ENCODE peak calls at places on chromosomes 3 and 15, in seven cellular contexts. N is RWPE1; W is A549; E is cardiac muscle cell; T is CD8-positive, alpha-beta T cell; I is IMR-90; S is GM13976. Q is an unnamed sample.

GRCh38 chr3:73405853-73406252 is 218.9 kb downstream of the PDZRN3 start:
- DNase-seq in T (no peak), S (no peak), E (no peak), I (peak), N (no peak), W (no peak), Q (peak)

GRCh38 chr3:53617893-53618523 is 123.6 kb downstream of the CACNA1D start:
- DNase-seq in E (peak), T (no peak), W (no peak), N (no peak), S (no peak), I (no peak), Q (no peak)

GRCh38 chr3:63818282-63819150 is 583 bp upstream of the C3orf49 start:
- DNase-seq in T (peak), I (peak), N (peak), E (peak), S (peak), W (peak), Q (peak)

GRCh38 chr15:52649686-52650085 is 29.5 kb downstream of the ATOSA start:
- DNase-seq in S (no peak), T (no peak), E (no peak), W (no peak), I (no peak), N (no peak), Q (no peak)

GRCh38 chr3:130892759-130893239 is 1.1 kb upstream of the ATP2C1 start:
- DNase-seq in N (peak), W (peak), S (peak), T (peak), E (peak), I (peak), Q (peak)

GRCh38 chr3:129001101-129001816 is at the start of gene EFCC1:
- DNase-seq in E (peak), I (no peak), S (no peak), W (no peak), N (no peak), T (no peak), Q (no peak)

GRCh38 chr3:121111914-121112612 is 204.1 kb downstream of the STXBP5L start:
- DNase-seq in S (no peak), I (no peak), N (no peak), T (no peak), E (no peak), W (no peak), Q (no peak)

GRCh38 chr15:49045691-49046112 is 544 bp downstream of the SECISBP2L start:
- DNase-seq in S (peak), W (peak), I (peak), E (peak), N (peak), T (peak), Q (peak)

GRCh38 chr3:42264399-42265058 is 1.5 kb downstream of the CCK start:
- DNase-seq in E (no peak), S (no peak), T (no peak), W (peak), I (peak), N (peak), Q (peak)

GRCh38 chr3:175185903-175186302 is 326.8 kb downstream of the NAALADL2 start:
- DNase-seq in T (no peak), E (no peak), W (no peak), S (no peak), N (no peak), I (no peak), Q (no peak)

GRCh38 chr15:48858401-48858800 is 19.5 kb upstream of the EID1 start:
- DNase-seq in E (no peak), I (peak), S (no peak), N (no peak), T (no peak), W (no peak), Q (peak)

GRCh38 chr3:153165211-153165815 is 3.3 kb downstream of the RAP2B start:
- DNase-seq in S (no peak), W (no peak), E (no peak), T (no peak), N (no peak), I (peak), Q (peak)

GRCh38 chr3:168514252-168514651 is 418.5 kb upstream of the GOLIM4 start:
- DNase-seq in W (no peak), N (no peak), I (no peak), E (no peak), S (no peak), T (no peak), Q (no peak)

GRCh38 chr15:59862191-59863155 is 141.6 kb upstream of the FOXB1 start:
- DNase-seq in I (no peak), T (no peak), N (no peak), S (no peak), W (no peak), E (no peak), Q (no peak)

GRCh38 chr3:10515396-10515795 is 10.0 kb upstream of the ATP2B2 start:
- DNase-seq in S (no peak), E (no peak), W (no peak), T (no peak), I (no peak), N (no peak), Q (no peak)

GRCh38 chr3:194075802-194076460 is 60.0 kb upstream of the HES1 start:
- DNase-seq in N (no peak), W (peak), I (no peak), E (no peak), T (no peak), S (no peak), Q (no peak)

GRCh38 chr15:78675206-78675605 is 34.2 kb upstream of the CHRNB4 start:
- DNase-seq in S (no peak), I (no peak), T (no peak), N (no peak), E (no peak), W (no peak), Q (no peak)

GRCh38 chr15:82134426-82134825 is 88.6 kb upstream of the MEX3B start:
- DNase-seq in N (no peak), E (no peak), W (no peak), I (no peak), S (no peak), T (no peak), Q (no peak)

GRCh38 chr3:188421836-188422540 is 268.0 kb downstream of the LPP start:
- DNase-seq in N (no peak), T (no peak), W (no peak), E (no peak), S (peak), I (no peak), Q (peak)

GRCh38 chr3:150227839-150228238 is 180.3 kb upstream of the TSC22D2 start:
- DNase-seq in I (peak), W (peak), T (no peak), S (peak), N (no peak), E (peak), Q (peak)

GRCh38 chr15:22831473-22831872 is 7.0 kb upstream of the NIPA2 start:
- DNase-seq in I (peak), N (no peak), T (no peak), W (no peak), S (no peak), E (no peak), Q (no peak)

GRCh38 chr3:42823351-42823750 is 14.1 kb downstream of the ACKR2 start:
- DNase-seq in W (no peak), N (peak), S (no peak), T (no peak), E (no peak), I (peak), Q (no peak)

GRCh38 chr3:196050597-196050996 is 31.3 kb downstream of the TFRC start:
- DNase-seq in I (no peak), T (no peak), N (no peak), E (no peak), S (no peak), W (no peak), Q (no peak)

GRCh38 chr15:70220444-70220937 is 122.8 kb upstream of the TLE3 start:
- DNase-seq in N (no peak), S (no peak), E (no peak), W (no peak), I (no peak), T (no peak), Q (no peak)

GRCh38 chr15:68578175-68578959 is 426 bp upstream of the CORO2B start:
- DNase-seq in T (no peak), S (no peak), E (peak), W (no peak), N (peak), I (peak), Q (peak)

GRCh38 chr3:193052294-193052693 is 134.6 kb upstream of the MB21D2 start:
- DNase-seq in I (no peak), W (no peak), T (no peak), E (no peak), S (no peak), N (no peak), Q (no peak)

GRCh38 chr3:156749244-156749643 is 74.9 kb downstream of the TIPARP start:
- DNase-seq in S (no peak), W (no peak), N (no peak), E (peak), T (no peak), I (peak), Q (no peak)

GRCh38 chr15:96554541-96554940 is 224.0 kb downstream of the NR2F2 start:
- DNase-seq in T (no peak), N (no peak), W (no peak), E (no peak), I (no peak), S (no peak), Q (no peak)

GRCh38 chr3:11610700-11611099 is 33.0 kb downstream of the VGLL4 start:
- DNase-seq in E (no peak), S (no peak), I (no peak), T (no peak), N (no peak), W (no peak), Q (no peak)

GRCh38 chr3:18446067-18446793 is 21.1 kb upstream of the SATB1 start:
- DNase-seq in N (no peak), T (no peak), W (no peak), I (no peak), S (no peak), E (peak), Q (no peak)

GRCh38 chr15:25527118-25527517 is 88.3 kb upstream of the UBE3A start:
- DNase-seq in I (no peak), E (no peak), N (no peak), S (no peak), T (no peak), W (no peak), Q (peak)

GRCh38 chr15:86588413-86588812 is 508.7 kb downstream of the AGBL1 start:
- DNase-seq in I (no peak), T (no peak), N (no peak), E (peak), W (no peak), S (no peak), Q (no peak)

GRCh38 chr3:57556459-57557087 is 499 bp downstream of the PDE12 start:
- DNase-seq in N (no peak), W (peak), S (peak), E (peak), I (no peak), T (peak), Q (peak)

GRCh38 chr15:95262866-95263564 is 1031.7 kb downstream of the MCTP2 start:
- DNase-seq in S (no peak), N (no peak), T (no peak), E (no peak), W (no peak), I (peak), Q (peak)

GRCh38 chr3:136021798-136022197 is 56.3 kb downstream of the PPP2R3A start:
- DNase-seq in E (no peak), I (peak), W (no peak), T (no peak), N (no peak), S (no peak), Q (peak)

GRCh38 chr15:93018574-93018973 is 70.4 kb downstream of the RGMA start:
- DNase-seq in N (no peak), S (no peak), E (no peak), T (no peak), I (no peak), W (no peak), Q (no peak)
- TF ChIP-seq CTCF in N (no peak), S (no peak), E (peak), T (no peak), I (peak), W (peak), Q (peak)

GRCh38 chr3:119559441-119559963 is at the start of gene CD80:
- DNase-seq in N (peak), W (peak), S (peak), T (peak), E (peak), I (peak), Q (peak)
- TF ChIP-seq CTCF in N (no peak), W (peak), S (peak), T (peak), E (peak), I (peak), Q (peak)

DNA sequence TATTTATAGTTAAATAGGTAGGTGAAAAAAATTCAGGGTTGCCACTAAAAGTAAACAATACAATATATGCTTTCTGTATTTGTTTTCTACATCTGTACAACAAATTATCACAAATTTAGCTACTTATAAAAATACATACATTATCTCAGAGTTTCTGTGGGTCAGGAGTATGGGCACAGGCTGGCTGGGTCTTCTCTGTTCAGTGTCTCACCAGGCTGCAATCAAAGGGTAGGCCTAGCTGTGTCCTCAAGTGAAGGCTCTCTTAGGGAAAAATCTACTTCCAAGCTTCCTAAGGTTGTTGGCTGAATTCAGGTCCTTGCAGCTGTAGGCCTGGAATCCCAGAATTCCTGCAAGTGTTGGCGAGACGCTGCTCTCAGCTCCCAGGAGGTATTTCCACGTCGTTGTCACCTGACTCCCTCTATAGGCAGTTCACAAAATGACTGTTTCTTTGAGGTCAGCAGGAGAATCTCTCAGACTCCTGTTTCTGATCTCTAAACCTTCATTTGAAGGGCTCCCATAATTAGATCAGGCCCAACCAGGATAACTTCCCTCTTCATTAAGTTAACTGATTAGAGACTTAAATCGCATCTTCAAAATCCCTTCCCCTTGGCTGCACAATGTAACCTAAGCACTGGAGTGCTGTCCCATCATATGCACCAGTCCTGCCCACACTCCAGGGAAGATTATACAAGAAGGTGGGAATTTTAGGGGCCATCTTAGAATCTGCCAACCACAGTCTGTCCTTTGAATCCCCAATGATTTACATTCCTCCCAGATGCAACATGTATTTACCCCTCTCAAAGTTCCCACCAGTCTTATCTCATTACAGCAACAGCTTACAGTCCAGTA is 296.6 kb downstream of the SUCLG2 start:
- DNase-seq in I (peak), S (peak), T (no peak), E (peak), W (peak), N (peak), Q (peak)
- TF ChIP-seq CTCF in I (peak), S (peak), T (no peak), E (peak), W (peak), N (peak), Q (peak)

GRCh38 chr3:48949376-48949717 is 30.7 kb downstream of the ARIH2 start:
- DNase-seq in S (no peak), T (no peak), E (no peak), N (no peak), I (peak), W (no peak), Q (peak)

GRCh38 chr3:48957006-48957705 is 32.9 kb upstream of the P4HTM start:
- DNase-seq in W (no peak), N (no peak), S (no peak), E (no peak), T (no peak), I (no peak), Q (no peak)

GRCh38 chr3:48950051-48950450 is 31.4 kb downstream of the ARIH2 start:
- DNase-seq in T (no peak), N (no peak), S (no peak), W (no peak), I (no peak), E (no peak), Q (no peak)

DNA sequence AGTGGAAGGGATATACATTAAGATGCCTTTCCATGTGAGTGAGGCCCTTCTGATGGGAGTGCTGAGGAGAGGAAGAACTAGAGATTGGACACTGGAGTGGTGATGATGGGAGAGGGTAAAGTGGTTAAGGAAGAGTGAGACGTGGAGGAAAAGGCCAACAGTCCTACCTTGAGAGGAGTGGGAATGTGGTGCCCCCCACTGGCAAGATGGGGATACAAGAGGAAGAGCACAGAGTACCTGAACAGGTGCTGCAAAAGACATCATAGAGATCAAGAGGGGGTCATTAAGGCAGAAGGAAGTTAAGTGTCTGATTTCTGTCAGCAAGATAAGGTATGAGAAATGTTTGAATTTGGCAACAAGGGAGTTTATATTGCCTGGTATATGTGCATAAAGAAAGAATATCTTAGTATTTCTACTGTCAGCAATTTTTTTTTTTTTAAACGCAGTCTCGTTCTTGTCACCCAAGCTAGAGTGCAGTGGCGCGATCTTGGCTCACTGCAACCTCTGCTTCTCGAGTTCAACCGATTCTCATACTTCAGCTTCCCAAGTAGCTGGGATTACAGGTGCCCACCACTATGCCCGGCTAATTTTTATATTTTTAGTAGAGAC is 34.0 kb downstream of the ARIH2 start:
- DNase-seq in T (peak), S (peak), I (no peak), E (peak), N (no peak), W (no peak), Q (no peak)
- TF ChIP-seq CTCF in T (peak), S (peak), I (peak), E (peak), N (no peak), W (peak), Q (peak)

DNA sequence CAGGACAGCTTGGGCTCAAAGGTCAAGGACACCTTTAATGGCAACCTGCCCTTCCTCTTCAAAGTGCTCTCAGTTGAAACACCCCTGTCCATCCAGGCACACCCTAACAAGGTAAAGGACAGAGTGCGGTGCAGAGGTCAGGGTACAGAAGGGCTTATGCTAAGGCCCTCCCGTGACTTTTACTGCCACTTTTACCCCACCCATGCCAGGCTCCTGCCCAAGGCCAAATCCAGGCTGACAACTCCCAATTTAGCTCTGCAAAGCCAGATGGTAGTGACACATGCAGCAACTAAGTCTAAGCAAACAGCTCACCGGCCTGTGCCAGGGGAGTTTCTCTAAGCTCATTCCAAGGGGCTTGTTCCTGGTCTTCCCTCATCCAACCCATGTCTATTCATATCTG is 1.6 kb downstream of the MPI start:
- DNase-seq in W (no peak), T (no peak), N (no peak), E (no peak), S (no peak), I (no peak), Q (no peak)
- TF ChIP-seq CTCF in W (no peak), T (no peak), N (no peak), E (no peak), S (no peak), I (no peak), Q (no peak)